ENCODE peak calls at places on chromosomes 7 and 10, in eight cellular contexts. D, S, B, Y, O, Z, C and F are unnamed samples.

GRCh38 chr7:51045319-51046102 is 262.8 kb upstream of the GRB10 start:
- ATAC-seq in D (no peak), S (peak; percentile 91), B (no peak), Y (no peak), O (peak; percentile 83), Z (no peak), C (no peak), F (no peak)

GRCh38 chr10:31419394-31420063 is 100.5 kb downstream of the ZEB1 start:
- ATAC-seq in D (no peak), S (no peak), B (peak; percentile 59), Y (no peak), O (no peak), Z (peak; percentile 92), C (peak; percentile 75), F (peak; percentile 83)

GRCh38 chr10:122495406-122496340 is 34.3 kb downstream of the HTRA1 start:
- ATAC-seq in D (peak; percentile 58), S (no peak), B (peak; percentile 31), Y (no peak), O (no peak), Z (peak; percentile 29), C (no peak), F (no peak)

GRCh38 chr7:133391220-133391619 is 138.3 kb downstream of the EXOC4 start:
- ATAC-seq in D (no peak), S (no peak), B (no peak), Y (no peak), O (no peak), Z (no peak), C (no peak), F (no peak)

GRCh38 chr10:122422266-122422980 is 32.0 kb upstream of the ARMS2 start:
- ATAC-seq in D (no peak), S (no peak), B (no peak), Y (peak; percentile 94), O (peak; percentile 13), Z (no peak), C (peak; percentile 79), F (peak; percentile 85)

GRCh38 chr10:62029401-62029800 is 127.9 kb downstream of the ARID5B start:
- ATAC-seq in D (no peak), S (no peak), B (no peak), Y (no peak), O (no peak), Z (no peak), C (peak; percentile 64), F (peak; percentile 78)

GRCh38 chr10:11237571-11237970 is 219.9 kb downstream of the CELF2 start:
- ATAC-seq in D (no peak), S (no peak), B (no peak), Y (peak; percentile 77), O (no peak), Z (no peak), C (peak; percentile 52), F (peak; percentile 50)

GRCh38 chr10:1163204-1163660 is 107.0 kb downstream of the WDR37 start:
- ATAC-seq in D (peak; percentile 17), S (no peak), B (no peak), Y (no peak), O (no peak), Z (no peak), C (no peak), F (no peak)

GRCh38 chr10:100838986-100839385 is 73.8 kb upstream of the SLF2 start:
- ATAC-seq in D (no peak), S (no peak), B (no peak), Y (no peak), O (no peak), Z (no peak), C (peak; percentile 60), F (peak; percentile 85)

GRCh38 chr7:108093903-108094302 is 36.3 kb downstream of the LAMB4 start:
- ATAC-seq in D (no peak), S (no peak), B (peak; percentile 65), Y (no peak), O (no peak), Z (peak; percentile 63), C (no peak), F (no peak)

GRCh38 chr10:77898323-77899079 is 28.1 kb downstream of the DLG5 start:
- ATAC-seq in D (no peak), S (peak; percentile 75), B (peak; percentile 35), Y (no peak), O (peak; percentile 95), Z (no peak), C (no peak), F (no peak)